ENCODE peak calls at places on chromosomes 1 and 21, in four cellular contexts. N is transverse colon, M is stomach, H is prostate gland. P is an unnamed sample.

GRCh38 chr21:29347274-29347681 is 48.6 kb downstream of the BACH1 start:
- DNase-seq in N (peak), M (no peak), H (no peak), P (no peak)

GRCh38 chr1:205714906-205715246 is 34.6 kb upstream of the SLC45A3 start:
- DNase-seq in N (no peak), M (no peak), H (no peak), P (no peak)

GRCh38 chr1:201406831-201407406 is 7.8 kb upstream of the LAD1 start:
- DNase-seq in N (peak), M (peak), H (no peak), P (no peak)

GRCh38 chr1:17561561-17561985 is 22.1 kb downstream of the ARHGEF10L start:
- DNase-seq in N (no peak), M (peak), H (no peak), P (no peak)

GRCh38 chr21:32437729-32438128 is 25.2 kb downstream of the EVA1C start:
- DNase-seq in N (no peak), M (no peak), H (no peak), P (peak)

GRCh38 chr21:41290106-41290799 is 26.3 kb upstream of the FAM3B start:
- DNase-seq in N (no peak), M (no peak), H (no peak), P (no peak)

GRCh38 chr1:98903726-98904125 is 100.9 kb downstream of the PLPPR5 start:
- DNase-seq in N (no peak), M (no peak), H (no peak), P (no peak)

GRCh38 chr1:192610114-192610958 is 25.6 kb upstream of the RGS13 start:
- DNase-seq in N (no peak), M (no peak), H (no peak), P (peak)

GRCh38 chr21:26965567-26966359 is 1.1 kb downstream of the ADAMTS5 start:
- DNase-seq in N (peak), M (peak), H (no peak), P (no peak)

GRCh38 chr1:9203623-9204022 is 31.0 kb upstream of the H6PD start:
- DNase-seq in N (peak), M (no peak), H (no peak), P (no peak)

GRCh38 chr1:34292472-34292871 is 115.8 kb downstream of the C1orf94 start:
- DNase-seq in N (no peak), M (no peak), H (no peak), P (no peak)

GRCh38 chr1:67879485-67879884 is 46.2 kb upstream of the GNG12 start:
- DNase-seq in N (no peak), M (no peak), H (no peak), P (no peak)

GRCh38 chr1:243597383-243597782 is 252.7 kb downstream of the AKT3 start:
- DNase-seq in N (no peak), M (no peak), H (no peak), P (no peak)

GRCh38 chr1:24018611-24019580 is 38.8 kb upstream of the SRSF10 start:
- DNase-seq in N (peak), M (peak), H (peak), P (peak)

GRCh38 chr1:67840449-67840848 is 7.2 kb upstream of the GNG12 start:
- DNase-seq in N (no peak), M (no peak), H (no peak), P (peak)

GRCh38 chr1:100366209-100366525 is 13.9 kb downstream of the CDC14A start:
- DNase-seq in N (no peak), M (no peak), H (no peak), P (no peak)

GRCh38 chr1:232662910-232663309 is 33.0 kb upstream of the SIPA1L2 start:
- DNase-seq in N (no peak), M (no peak), H (no peak), P (no peak)

GRCh38 chr1:99645199-99645598 is 714 bp upstream of the PALMD start:
- DNase-seq in N (no peak), M (no peak), H (peak), P (peak)

GRCh38 chr1:55317673-55318072 is 102.5 kb upstream of the USP24 start:
- DNase-seq in N (no peak), M (no peak), H (no peak), P (no peak)

GRCh38 chr1:200838676-200839445 is 33.9 kb upstream of the GPR25 start:
- DNase-seq in N (no peak), M (no peak), H (no peak), P (no peak)

GRCh38 chr1:207302618-207303408 is 18.7 kb upstream of the CD55 start:
- DNase-seq in N (no peak), M (no peak), H (no peak), P (peak)

GRCh38 chr1:181062800-181063428 is 25.6 kb upstream of the IER5 start:
- DNase-seq in N (no peak), M (no peak), H (no peak), P (no peak)

GRCh38 chr1:204575221-204576190 is 59.3 kb downstream of the MDM4 start:
- DNase-seq in N (no peak), M (no peak), H (no peak), P (no peak)

GRCh38 chr1:58883888-58884482 is 100.1 kb upstream of the JUN start:
- DNase-seq in N (no peak), M (no peak), H (no peak), P (peak)

GRCh38 chr1:167171286-167171929 is 49.3 kb upstream of the POU2F1 start:
- DNase-seq in N (no peak), M (no peak), H (no peak), P (no peak)

GRCh38 chr1:205700865-205701401 is 20.6 kb upstream of the SLC45A3 start:
- DNase-seq in N (no peak), M (no peak), H (no peak), P (peak)

GRCh38 chr1:67429011-67429527 is 1.1 kb downstream of the SERBP1 start:
- DNase-seq in N (no peak), M (no peak), H (peak), P (peak)

GRCh38 chr21:35222021-35222420 is 172.9 kb upstream of the RUNX1 start:
- DNase-seq in N (no peak), M (no peak), H (no peak), P (no peak)

GRCh38 chr1:19828546-19828945 is 13.5 kb upstream of the RNF186 start:
- DNase-seq in N (no peak), M (no peak), H (no peak), P (no peak)

GRCh38 chr1:164748253-164748899 is 189.4 kb downstream of the PBX1 start:
- DNase-seq in N (no peak), M (no peak), H (no peak), P (peak)

GRCh38 chr1:5622412-5622811 is 369.8 kb downstream of the NPHP4 start:
- DNase-seq in N (no peak), M (no peak), H (no peak), P (no peak)

GRCh38 chr1:10730985-10731384 is 65.5 kb downstream of the CASZ1 start:
- DNase-seq in N (no peak), M (no peak), H (no peak), P (peak)

GRCh38 chr1:24103879-24104278 is 8.1 kb downstream of the MYOM3 start:
- DNase-seq in N (no peak), M (no peak), H (no peak), P (no peak)

GRCh38 chr1:7953850-7954609 is 7.5 kb upstream of the PARK7 start:
- DNase-seq in N (peak), M (peak), H (peak), P (peak)

GRCh38 chr1:211975152-211975941 is 60.0 kb downstream of the INTS7 start:
- DNase-seq in N (no peak), M (no peak), H (no peak), P (no peak)

GRCh38 chr1:76075188-76075489 is 593 bp downstream of the ST6GALNAC3 start:
- DNase-seq in N (no peak), M (no peak), H (no peak), P (peak)

GRCh38 chr21:36704958-36705678 is 6.2 kb downstream of the SIM2 start:
- DNase-seq in N (no peak), M (no peak), H (no peak), P (no peak)

GRCh38 chr1:6048179-6048867 is 2.6 kb downstream of the KCNAB2 start:
- DNase-seq in N (no peak), M (no peak), H (no peak), P (no peak)

DNA sequence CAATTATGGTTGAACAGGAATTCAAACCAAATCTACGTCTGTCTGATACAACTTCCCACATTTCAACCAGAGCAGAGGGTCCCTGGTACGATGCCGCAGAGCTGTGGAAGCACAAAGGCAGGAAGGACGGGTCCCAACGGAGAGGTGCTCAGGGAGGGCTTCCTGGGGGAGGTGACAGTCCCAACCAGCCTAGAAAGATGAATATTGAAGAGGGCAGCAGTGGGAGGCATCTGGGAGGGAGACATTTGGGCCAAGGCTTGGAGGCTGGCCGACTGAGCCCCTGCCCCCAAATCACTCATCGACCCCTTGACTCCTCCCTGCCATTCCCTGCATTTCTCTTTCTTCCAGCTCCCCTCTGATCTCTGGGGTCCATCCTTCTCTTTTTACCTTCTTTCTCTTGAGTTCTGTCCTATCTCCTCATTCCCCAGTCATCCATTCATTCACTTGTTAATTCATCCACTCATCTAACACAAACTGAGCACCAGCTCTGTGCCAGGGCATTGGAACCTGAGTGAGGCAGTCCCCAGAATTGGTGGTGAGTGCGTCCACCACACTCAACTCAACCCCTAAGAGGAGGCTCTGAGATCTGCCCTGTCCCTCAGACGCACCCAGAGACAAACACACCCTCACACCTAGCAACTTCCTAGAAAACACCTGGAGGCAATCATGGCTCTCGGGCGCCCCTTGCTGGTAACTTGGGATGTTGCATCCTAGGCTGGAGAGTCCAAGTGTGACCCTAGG is 13.2 kb upstream of the CELA3B start:
- DNase-seq in N (peak), M (peak), H (peak), P (peak)
- TF ChIP-seq POLR2AphosphoS5 in N (no peak), M (no peak), H (peak), P (peak)

DNA sequence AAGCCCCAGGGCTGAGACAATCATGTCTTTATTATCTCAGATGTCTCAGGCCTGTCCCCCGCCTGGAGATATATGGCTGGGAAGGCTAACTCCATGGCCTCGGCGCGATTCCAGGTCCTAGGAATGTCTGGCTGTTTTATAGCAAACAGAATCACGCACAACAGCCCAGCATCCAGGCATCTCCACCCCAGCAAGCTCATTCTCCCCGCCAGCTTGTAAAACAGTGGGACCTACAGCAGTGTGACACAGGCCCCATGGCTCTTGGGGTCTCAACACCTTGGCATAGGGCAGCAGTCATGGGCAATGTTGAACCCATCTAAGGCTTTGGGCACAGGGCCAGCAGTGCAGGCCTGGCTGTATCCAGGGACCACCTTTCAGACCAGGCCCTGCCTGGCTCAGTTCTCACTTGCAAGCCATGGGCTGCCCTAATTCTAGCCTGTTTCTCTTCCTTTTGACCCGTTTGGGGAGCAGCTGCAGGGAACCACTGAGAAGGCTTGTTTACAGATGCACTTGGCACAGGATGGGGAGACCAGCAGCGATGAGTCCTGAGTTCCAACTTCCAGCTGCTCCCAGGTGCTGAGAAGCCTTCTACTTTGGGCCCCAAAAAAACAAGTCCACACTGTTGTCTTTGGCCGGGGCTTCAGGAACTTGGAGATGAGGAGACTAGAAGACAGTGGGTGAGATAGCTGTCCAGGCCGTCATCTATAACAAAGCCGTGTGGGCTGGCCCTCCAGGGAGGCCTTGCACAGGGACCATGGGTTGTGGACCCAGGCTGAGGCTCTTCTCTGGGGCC is 34.4 kb downstream of the WNT4 start:
- DNase-seq in N (peak), M (no peak), H (no peak), P (no peak)
- TF ChIP-seq POLR2AphosphoS5 in N (no peak), M (no peak), H (no peak), P (no peak)

GRCh38 chr1:27102707-27103468 is 52.0 kb downstream of the SLC9A1 start:
- DNase-seq in N (peak), M (peak), H (peak), P (peak)
- TF ChIP-seq POLR2AphosphoS5 in N (no peak), M (no peak), H (peak), P (peak)

DNA sequence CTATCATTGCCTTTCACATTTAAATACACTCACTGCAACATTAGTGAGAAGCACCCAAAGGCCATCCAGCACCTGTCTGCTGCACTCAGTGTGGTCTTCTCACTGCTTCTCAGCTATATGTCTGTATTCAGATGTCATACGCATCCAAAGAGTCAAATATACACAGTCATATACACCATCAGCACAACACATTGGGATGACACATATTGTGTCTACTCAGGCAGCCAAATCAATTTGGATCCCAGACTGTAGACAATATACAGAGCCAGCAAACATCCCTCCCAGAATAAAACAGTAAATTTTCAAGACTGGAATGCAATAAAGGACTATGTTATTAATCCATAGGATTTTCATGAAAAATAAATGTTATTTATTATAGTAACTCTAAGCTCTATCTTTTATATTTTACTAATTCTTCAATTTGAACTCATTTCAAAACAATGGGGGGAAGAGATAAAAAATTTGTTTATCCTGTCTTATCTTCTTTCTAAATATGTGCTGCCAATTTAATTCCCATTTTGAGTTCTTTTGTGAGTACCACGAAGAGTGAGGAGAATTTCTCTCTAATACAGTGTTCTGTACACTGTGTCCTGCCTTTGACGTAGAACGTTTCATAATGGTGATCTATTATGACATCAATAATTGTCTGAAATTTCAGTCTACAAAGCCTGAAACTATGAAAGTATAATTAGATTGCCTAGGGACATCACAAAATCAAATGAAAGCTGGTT is 602.2 kb upstream of the CXADR start:
- DNase-seq in N (no peak), M (no peak), H (no peak), P (no peak)
- TF ChIP-seq POLR2AphosphoS5 in N (no peak), M (no peak), H (no peak), P (no peak)

DNA sequence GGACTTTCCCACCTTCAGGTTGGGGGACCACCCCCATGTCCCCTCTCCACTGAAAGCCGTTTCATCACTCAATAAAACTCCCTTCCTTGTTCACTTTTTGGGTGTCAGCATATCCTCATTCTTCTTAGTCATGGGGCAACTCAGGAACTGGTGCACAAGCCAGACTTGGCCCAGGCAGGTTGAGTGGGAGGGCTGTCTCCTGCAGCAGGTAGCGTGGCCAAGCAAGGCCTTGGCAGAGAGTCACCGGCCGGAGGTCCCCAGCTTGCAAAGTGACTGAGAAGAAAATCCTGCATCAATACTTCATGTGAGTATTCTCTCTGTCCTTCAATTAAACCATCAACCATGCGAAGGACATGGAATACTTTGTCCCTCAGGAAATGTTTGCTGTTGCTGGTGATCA is 148.9 kb downstream of the RHOU start:
- DNase-seq in N (no peak), M (no peak), H (no peak), P (no peak)
- TF ChIP-seq POLR2AphosphoS5 in N (no peak), M (no peak), H (no peak), P (no peak)

GRCh38 chr1:168483531-168483930 is 60.3 kb downstream of the XCL2 start:
- DNase-seq in N (no peak), M (no peak), H (no peak), P (no peak)
- TF ChIP-seq POLR2AphosphoS5 in N (peak), M (no peak), H (no peak), P (no peak)